ENCODE peak calls at places on chromosomes 12 and 14, in four cellular contexts. F is WTC11, U is brain microvascular endothelial cell, T is ovary. W is an unnamed sample.

GRCh38 chr12:93682846-93683261 is 5.7 kb downstream of the CRADD start:
- DNase-seq in F (no peak), U (no peak), T (peak; percentile 35), W (no peak)

GRCh38 chr12:66035289-66035961 is 95.1 kb downstream of the LLPH start:
- DNase-seq in F (no peak), U (peak; percentile 64), T (no peak), W (no peak)

GRCh38 chr14:60310086-60310684 is 61.2 kb downstream of the PPM1A start:
- DNase-seq in F (no peak), U (no peak), T (no peak), W (no peak)

GRCh38 chr12:124938606-124939427 is 24.4 kb upstream of the UBC start:
- DNase-seq in F (peak; percentile 44), U (peak; percentile 88), T (peak; percentile 78), W (peak; percentile 38)

GRCh38 chr12:126874427-126875026 is 1392.4 kb upstream of the TMEM132C start:
- DNase-seq in F (peak; percentile 34), U (peak; percentile 2), T (peak; percentile 15), W (no peak)

GRCh38 chr12:89494411-89495231 is 30.0 kb downstream of the GALNT4 start:
- DNase-seq in F (no peak), U (peak; percentile 54), T (no peak), W (no peak)

GRCh38 chr14:66360526-66360925 is 125.6 kb upstream of the CCDC196 start:
- DNase-seq in F (no peak), U (no peak), T (no peak), W (no peak)

GRCh38 chr12:47775100-47775911 is 2.3 kb downstream of the SLC48A1 start:
- DNase-seq in F (no peak), U (no peak), T (peak; percentile 58), W (no peak)

GRCh38 chr12:50242751-50243191 is 40.5 kb downstream of the LIMA1 start:
- DNase-seq in F (no peak), U (no peak), T (no peak), W (no peak)

GRCh38 chr14:68363841-68364711 is 428.8 kb downstream of the ZFP36L1 start:
- DNase-seq in F (peak; percentile 68), U (peak; percentile 90), T (no peak), W (peak; percentile 84)

GRCh38 chr12:47649381-47649780 is 56.4 kb downstream of the RPAP3 start:
- DNase-seq in F (no peak), U (no peak), T (no peak), W (no peak)

GRCh38 chr12:83958997-83959396 is 953.6 kb downstream of the SLC6A15 start:
- DNase-seq in F (no peak), U (no peak), T (no peak), W (no peak)

GRCh38 chr12:104720346-104721064 is 237.6 kb downstream of the SLC41A2 start:
- DNase-seq in F (no peak), U (peak; percentile 52), T (no peak), W (no peak)

GRCh38 chr12:40718878-40719372 is 26.7 kb downstream of the CNTN1 start:
- DNase-seq in F (no peak), U (no peak), T (no peak), W (no peak)

GRCh38 chr12:13192719-13193118 is 3.8 kb upstream of the EMP1 start:
- DNase-seq in F (no peak), U (no peak), T (no peak), W (no peak)

GRCh38 chr12:71804505-71804904 is 35.1 kb upstream of the TBC1D15 start:
- DNase-seq in F (peak; percentile 68), U (no peak), T (no peak), W (no peak)

GRCh38 chr12:69007166-69007857 is 74.3 kb upstream of the CPM start:
- DNase-seq in F (no peak), U (peak; percentile 63), T (peak; percentile 40), W (no peak)

GRCh38 chr14:70872678-70873020 is 34.6 kb upstream of the PCNX1 start:
- DNase-seq in F (no peak), U (no peak), T (no peak), W (no peak)

GRCh38 chr14:68518910-68519686 is 273.8 kb downstream of the ZFP36L1 start:
- DNase-seq in F (no peak), U (no peak), T (no peak), W (no peak)

GRCh38 chr14:65198346-65198745 is 96.0 kb upstream of the MAX start:
- DNase-seq in F (no peak), U (no peak), T (no peak), W (no peak)

GRCh38 chr14:87615822-87616679 is 376.9 kb downstream of the GALC start:
- DNase-seq in F (peak; percentile 76), U (peak; percentile 1), T (peak; percentile 24), W (no peak)

GRCh38 chr12:110533607-110534006 is 31.5 kb downstream of the RAD9B start:
- DNase-seq in F (no peak), U (no peak), T (no peak), W (no peak)

GRCh38 chr14:35197015-35197414 is 74.7 kb downstream of the PRORP start:
- DNase-seq in F (no peak), U (peak; percentile 71), T (no peak), W (no peak)

GRCh38 chr12:32140867-32141266 is 34.2 kb downstream of the BICD1 start:
- DNase-seq in F (no peak), U (no peak), T (no peak), W (no peak)
- TF ChIP-seq CTCF in F (no peak), U (no peak), T (no peak), W (no peak)

GRCh38 chr14:23361320-23361719 is 3.7 kb downstream of the EFS start:
- DNase-seq in F (no peak), U (peak; percentile 35), T (no peak), W (no peak)

GRCh38 chr14:23359167-23359626 is 5.8 kb downstream of the EFS start:
- DNase-seq in F (no peak), U (no peak), T (no peak), W (no peak)

GRCh38 chr14:23359722-23360447 is 5.1 kb downstream of the EFS start:
- DNase-seq in F (no peak), U (no peak), T (no peak), W (no peak)

GRCh38 chr14:23361763-23362162 is 3.2 kb downstream of the EFS start:
- DNase-seq in F (no peak), U (no peak), T (no peak), W (no peak)

DNA sequence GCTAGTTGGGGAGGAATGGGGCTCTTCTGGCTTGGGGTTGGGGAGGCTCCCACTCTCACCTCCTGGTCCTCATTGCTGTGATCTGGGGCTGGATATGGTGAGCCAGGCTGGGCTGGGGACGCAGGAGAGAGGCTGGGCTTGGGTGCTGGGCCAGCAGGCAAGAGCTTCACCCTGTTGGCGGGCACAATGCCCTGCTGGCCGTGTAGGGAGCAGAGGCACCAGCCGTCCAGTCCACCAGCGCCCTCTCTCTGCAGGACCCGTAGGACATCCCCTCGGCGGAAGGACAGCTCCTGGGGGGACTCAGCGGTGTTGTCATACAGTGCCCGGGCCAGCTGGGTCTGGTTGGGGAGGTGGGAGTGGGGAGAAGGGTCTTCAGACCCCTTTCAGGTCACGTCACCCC is 4.5 kb downstream of the EFS start:
- DNase-seq in F (peak; percentile 69), U (no peak), T (no peak), W (no peak)
- TF ChIP-seq CTCF in F (no peak), U (peak; percentile 40), T (no peak), W (peak; percentile 31)

DNA sequence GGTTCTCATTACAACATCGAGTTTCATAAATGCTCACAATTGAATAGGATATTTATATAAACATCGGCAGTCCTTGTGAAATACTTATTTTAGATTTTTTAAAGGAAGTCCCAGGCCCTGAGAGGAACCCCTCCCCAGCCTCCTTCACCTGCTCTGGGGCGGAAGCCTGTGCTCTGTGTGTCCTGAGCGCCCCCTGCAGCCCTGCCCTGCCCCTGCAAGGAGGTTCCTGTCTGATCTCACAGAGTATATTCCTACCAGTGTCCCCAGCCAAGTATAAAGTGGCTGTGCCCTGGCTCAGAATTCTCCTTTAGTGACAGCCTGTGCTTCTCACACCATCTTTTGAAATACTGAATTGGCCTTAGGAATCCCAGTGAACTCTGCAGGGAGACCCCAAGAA is 659.5 kb downstream of the TMEM121 start:
- DNase-seq in F (no peak), U (no peak), T (no peak), W (no peak)
- TF ChIP-seq CTCF in F (no peak), U (no peak), T (no peak), W (no peak)

GRCh38 chr14:63993992-63994391 is 141.2 kb downstream of the SYNE2 start:
- DNase-seq in F (no peak), U (peak; percentile 2), T (no peak), W (no peak)
- TF ChIP-seq CTCF in F (no peak), U (peak; percentile 34), T (no peak), W (peak; percentile 66)

GRCh38 chr14:89936654-89937185 is 17.8 kb downstream of the EFCAB11 start:
- DNase-seq in F (no peak), U (no peak), T (no peak), W (no peak)
- TF ChIP-seq CTCF in F (no peak), U (peak; percentile 20), T (no peak), W (peak; percentile 73)

W was measured in chondrocyte.